ENCODE peak calls at places on chromosome 12, in four cellular contexts. Q, Z, N and I are unnamed samples.

GRCh38 chr12:72241552-72241951 is 30.6 kb upstream of the TRHDE start:
- DNase-seq in Z (no peak), N (no peak), Q (no peak), I (no peak)

GRCh38 chr12:26658991-26659390 is 174.0 kb downstream of the ITPR2 start:
- DNase-seq in N (no peak), Q (no peak), Z (no peak), I (no peak)

GRCh38 chr12:51874013-51874412 is 13.9 kb upstream of the ANKRD33 start:
- DNase-seq in N (no peak), Q (no peak), Z (no peak), I (no peak)

GRCh38 chr12:4243098-4243795 is 30.3 kb upstream of the CCND2 start:
- DNase-seq in Q (no peak), N (no peak), Z (no peak), I (no peak)

GRCh38 chr12:52628111-52628507 is 9.8 kb upstream of the KRT73 start:
- DNase-seq in Q (no peak), N (no peak), Z (no peak), I (no peak)

GRCh38 chr12:92369643-92370042 is 224.0 kb upstream of the BTG1 start:
- DNase-seq in N (no peak), Z (peak; percentile 36), Q (no peak), I (no peak)

GRCh38 chr12:121009744-121010143 is 6.5 kb downstream of the C12orf43 start:
- DNase-seq in Z (peak; percentile 81), N (no peak), Q (peak; percentile 64), I (peak; percentile 49)

GRCh38 chr12:58030566-58031279 is 89.4 kb downstream of the ATP23 start:
- DNase-seq in Q (no peak), Z (no peak), N (no peak), I (no peak)

GRCh38 chr12:26120561-26121274 is 4.1 kb downstream of the BHLHE41 start:
- DNase-seq in N (no peak), Q (no peak), Z (no peak), I (no peak)

GRCh38 chr12:8823565-8824300 is 1.3 kb downstream of the A2ML1 start:
- DNase-seq in Q (peak; percentile 79), Z (peak; percentile 33), N (peak; percentile 68), I (no peak)

GRCh38 chr12:28872654-28873268 is 276.3 kb upstream of the FAR2 start:
- DNase-seq in N (peak; percentile 67), Z (peak; percentile 69), Q (peak; percentile 76), I (peak; percentile 21)

GRCh38 chr12:124914392-124915248 is at the start of gene UBC:
- DNase-seq in N (peak; percentile 94), Z (peak; percentile 97), Q (peak; percentile 82), I (peak; percentile 76)

GRCh38 chr12:122080149-122081107 is 1.9 kb downstream of the MLXIP start:
- DNase-seq in Q (no peak), Z (peak; percentile 40), N (peak; percentile 53), I (no peak)

GRCh38 chr12:32176606-32177005 is 70.0 kb downstream of the BICD1 start:
- DNase-seq in Z (no peak), N (no peak), Q (no peak), I (no peak)

GRCh38 chr12:130043685-130044421 is 118.4 kb upstream of the FZD10 start:
- DNase-seq in Q (no peak), Z (no peak), N (no peak), I (peak; percentile 56)

GRCh38 chr12:27822076-27822712 is 42.2 kb upstream of the MANSC4 start:
- DNase-seq in Q (no peak), N (peak; percentile 60), Z (peak; percentile 11), I (no peak)

GRCh38 chr12:128098725-128099124 is 168.2 kb upstream of the TMEM132C start:
- DNase-seq in N (no peak), Z (no peak), Q (no peak), I (no peak)

GRCh38 chr12:108861878-108862587 is 4.7 kb upstream of the SSH1 start:
- DNase-seq in N (no peak), Z (no peak), Q (no peak), I (no peak)

GRCh38 chr12:21912318-21912717 is 28.9 kb downstream of the ABCC9 start:
- DNase-seq in Z (no peak), Q (no peak), N (no peak), I (no peak)

GRCh38 chr12:132351751-132352495 is 22.5 kb upstream of the GALNT9 start:
- DNase-seq in N (no peak), Q (no peak), Z (no peak), I (no peak)

GRCh38 chr12:75765170-75766059 is 254.0 kb upstream of the KRR1 start:
- DNase-seq in N (no peak), Q (no peak), Z (no peak), I (no peak)

GRCh38 chr12:123131291-123131831 is 19.5 kb downstream of the PITPNM2 start:
- DNase-seq in N (no peak), Q (no peak), Z (no peak), I (no peak)

GRCh38 chr12:24226745-24227350 is 277.4 kb upstream of the SOX5 start:
- DNase-seq in N (peak; percentile 2), Q (no peak), Z (peak; percentile 22), I (peak; percentile 1)

GRCh38 chr12:84276215-84276614 is 636.4 kb downstream of the SLC6A15 start:
- DNase-seq in N (no peak), Z (no peak), Q (no peak), I (no peak)
- TF ChIP-seq HMGXB4 in N (no peak), Z (no peak), Q (no peak), I (no peak)

GRCh38 chr12:12141000-12141399 is 70.3 kb downstream of the BCL2L14 start:
- DNase-seq in N (no peak), Z (no peak), Q (no peak), I (no peak)

GRCh38 chr12:12133785-12134184 is 63.0 kb downstream of the BCL2L14 start:
- DNase-seq in Q (no peak), N (no peak), Z (no peak), I (no peak)

GRCh38 chr12:12133259-12133658 is 62.5 kb downstream of the BCL2L14 start:
- DNase-seq in Q (no peak), Z (no peak), N (no peak), I (no peak)

DNA sequence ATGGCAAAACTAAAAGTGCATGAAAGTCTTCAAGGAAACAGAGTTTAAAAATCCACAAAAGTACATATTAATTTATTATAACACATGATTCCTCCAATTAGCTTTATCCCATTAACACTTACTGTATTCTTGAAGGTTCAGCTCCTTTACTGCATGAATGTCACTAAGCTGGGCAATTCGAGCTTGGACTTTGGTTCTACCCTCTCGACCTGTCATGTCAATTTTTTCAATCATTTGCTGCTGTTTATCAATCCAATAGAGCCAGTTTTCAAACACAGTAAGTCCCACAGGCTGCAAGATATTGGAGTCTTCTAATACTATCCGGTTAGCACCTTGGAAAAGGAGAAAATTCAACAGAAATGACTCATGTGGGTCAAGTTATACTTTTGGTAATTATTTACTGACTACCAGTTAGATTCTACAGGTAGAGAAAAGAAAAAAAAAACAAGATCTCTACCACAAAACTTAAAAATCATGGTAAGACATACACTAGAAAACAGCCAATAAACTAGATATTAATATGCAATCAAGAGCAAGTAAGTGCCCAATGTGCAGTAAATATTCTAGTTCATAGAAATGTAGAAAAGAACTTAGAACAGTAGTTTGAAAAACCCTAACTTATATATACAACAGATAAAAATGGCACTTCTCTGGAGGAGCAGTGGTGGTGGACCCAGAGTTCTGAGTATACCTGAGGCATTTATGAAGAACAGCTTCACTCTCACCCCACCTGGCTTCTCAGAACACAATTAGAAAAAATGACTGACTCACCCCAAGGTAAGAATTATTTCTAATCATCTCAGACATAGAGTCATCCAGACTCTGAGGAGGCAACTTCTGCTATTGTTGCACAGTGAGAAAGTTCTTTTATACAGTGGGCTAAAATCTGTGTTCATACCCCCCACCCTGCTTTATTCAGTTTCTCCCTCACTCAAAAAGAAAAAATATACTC is 67.7 kb downstream of the BCL2L14 start:
- DNase-seq in Q (no peak), N (no peak), Z (no peak), I (no peak)
- TF ChIP-seq USF2 in Q (no peak), N (no peak), Z (no peak), I (no peak)

DNA sequence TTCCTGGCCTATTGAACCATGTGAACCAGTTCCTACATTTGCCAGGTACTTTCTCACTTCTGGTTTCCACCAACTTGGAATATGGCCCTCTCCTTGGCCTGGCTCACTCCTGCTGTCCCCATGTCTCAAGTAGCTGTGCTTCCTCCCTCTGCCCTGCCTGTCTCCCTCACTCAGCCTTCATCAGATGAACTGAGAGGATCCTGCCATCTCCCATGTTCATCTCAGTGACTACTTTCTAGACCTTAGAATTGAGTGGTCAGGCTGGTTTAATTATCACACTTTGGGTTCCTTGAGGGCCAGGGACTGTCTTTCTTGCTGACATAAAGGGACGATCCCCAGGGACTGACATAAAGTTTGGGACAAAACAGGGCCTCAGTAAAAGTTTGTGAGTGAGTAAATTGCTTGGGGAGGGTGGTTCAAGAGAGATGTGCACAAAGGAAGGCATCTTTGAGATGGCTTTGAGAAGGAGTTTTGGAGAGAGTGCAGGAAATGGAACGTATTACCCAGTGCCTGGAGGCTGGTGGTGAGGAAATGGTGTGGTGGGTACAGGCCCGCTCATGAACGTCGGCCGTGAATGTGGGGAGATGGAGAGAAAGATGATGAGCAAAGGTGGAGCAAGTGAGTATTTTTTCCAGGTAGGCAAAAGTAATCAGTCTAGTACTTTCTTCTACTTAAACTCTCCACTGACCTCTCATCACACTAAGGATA is 20.8 kb downstream of the DYRK2 start:
- DNase-seq in Q (no peak), Z (no peak), N (no peak), I (no peak)
- TF ChIP-seq HMGXB4 in Q (no peak), Z (no peak), N (no peak), I (no peak)

GRCh38 chr12:81229718-81230117 is 151.8 kb downstream of the ACSS3 start:
- DNase-seq in Q (no peak), N (no peak), Z (no peak), I (no peak)
- TF ChIP-seq USF2 in Q (peak; percentile 30), N (no peak), Z (no peak), I (no peak)

DNA sequence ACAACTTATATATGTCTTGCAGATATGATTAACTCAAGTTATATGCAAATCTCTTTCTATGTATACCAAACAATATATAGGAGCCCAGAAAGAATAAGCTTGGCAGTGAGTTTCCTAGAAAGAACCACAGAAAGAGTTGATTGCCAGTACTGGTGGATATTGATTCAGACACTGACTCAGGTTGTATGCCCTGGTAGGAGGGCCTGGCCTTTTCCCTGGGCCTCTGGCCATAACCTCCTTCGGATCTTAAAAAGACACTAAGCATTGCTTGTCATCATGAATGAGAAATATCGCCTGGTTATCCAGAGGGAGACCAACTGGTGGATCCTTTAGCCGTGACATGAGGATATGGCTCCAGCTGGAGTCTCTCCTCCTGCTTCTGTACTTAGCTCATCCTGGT is 231.5 kb downstream of the MSRB3 start:
- DNase-seq in N (no peak), Q (no peak), Z (no peak), I (no peak)
- TF ChIP-seq HMGXB4 in N (no peak), Q (no peak), Z (no peak), I (no peak)